ENCODE peak calls at places on chromosomes 3 and 15, in four cellular contexts. N, X, S and L are unnamed samples.

GRCh38 chr3:102441832-102442231 is 7.0 kb downstream of the ZPLD1 start:
- DNase-seq in N (no peak), X (peak), S (no peak), L (no peak)

GRCh38 chr3:127820221-127820870 is 2.0 kb downstream of the MGLL start:
- DNase-seq in N (no peak), X (peak), S (no peak), L (peak)

GRCh38 chr3:114449271-114450007 is 155.6 kb downstream of the TIGIT start:
- DNase-seq in N (no peak), X (no peak), S (no peak), L (no peak)

GRCh38 chr3:197082871-197083270 is 53.3 kb upstream of the MELTF start:
- DNase-seq in N (no peak), X (peak), S (no peak), L (no peak)

GRCh38 chr3:152202976-152203626 is 65.6 kb upstream of the MBNL1 start:
- DNase-seq in N (no peak), X (no peak), S (no peak), L (no peak)

GRCh38 chr15:71716990-71717389 is 93.4 kb upstream of the NR2E3 start:
- DNase-seq in N (no peak), X (peak), S (no peak), L (peak)

GRCh38 chr3:179558742-179559364 is 3.9 kb upstream of the ACTL6A start:
- DNase-seq in N (peak), X (peak), S (peak), L (peak)

GRCh38 chr15:90845201-90845949 is 23.0 kb upstream of the FURIN start:
- DNase-seq in N (no peak), X (peak), S (no peak), L (peak)

GRCh38 chr3:143101792-143102381 is 17.7 kb upstream of the CHST2 start:
- DNase-seq in N (no peak), X (no peak), S (no peak), L (no peak)

GRCh38 chr3:176939022-176939817 is 258.1 kb downstream of the TBL1XR1 start:
- DNase-seq in N (peak), X (peak), S (peak), L (peak)

GRCh38 chr15:84752700-84753099 is 4.3 kb downstream of the ZNF592 start:
- DNase-seq in N (no peak), X (peak), S (no peak), L (no peak)

GRCh38 chr15:85761635-85762034 is 33.1 kb downstream of the KLHL25 start:
- DNase-seq in N (no peak), X (peak), S (no peak), L (no peak)

GRCh38 chr3:38138347-38139190 is at the start of gene MYD88:
- DNase-seq in N (peak), X (peak), S (peak), L (peak)

GRCh38 chr3:111244760-111245159 is 173.1 kb downstream of the NECTIN3 start:
- DNase-seq in N (no peak), X (peak), S (no peak), L (no peak)

GRCh38 chr15:43204016-43204901 is 16.6 kb downstream of the EPB42 start:
- DNase-seq in N (peak), X (peak), S (no peak), L (peak)

GRCh38 chr15:54187325-54187724 is 209.1 kb downstream of the UNC13C start:
- DNase-seq in N (no peak), X (no peak), S (no peak), L (no peak)

DNA sequence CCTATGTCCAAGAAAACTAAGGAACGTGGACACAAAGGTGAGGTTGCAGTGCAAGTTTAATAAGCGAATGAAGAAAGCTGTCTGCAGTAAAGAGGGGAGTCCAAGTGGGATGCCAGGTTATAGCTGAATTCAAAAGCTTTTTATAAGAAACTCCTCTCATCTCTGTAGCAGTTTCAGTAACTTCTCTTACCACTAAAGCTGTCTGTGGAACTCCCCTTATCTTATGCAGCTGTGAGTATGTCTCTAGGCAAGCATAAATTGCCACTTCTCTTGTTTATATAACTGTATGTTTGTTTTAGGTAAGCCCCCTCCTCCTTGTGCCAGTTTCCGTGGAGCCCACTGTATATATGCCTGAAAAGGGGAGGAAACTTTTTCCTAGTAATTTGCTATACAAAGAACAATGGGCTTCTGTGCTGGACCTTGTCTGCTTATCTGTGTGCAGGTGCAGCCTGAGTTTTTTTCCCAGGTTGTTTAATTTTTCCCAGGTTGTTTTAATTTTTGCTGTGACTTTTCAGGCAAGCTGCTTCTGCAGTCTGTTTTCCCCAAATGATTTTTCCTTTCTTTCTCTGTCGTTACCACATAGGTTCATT is 875.1 kb upstream of the EPHA6 start:
- DNase-seq in N (no peak), X (no peak), S (no peak), L (no peak)
- H2AFZ ChIP-seq in N (no peak), X (no peak), S (peak), L (no peak)

DNA sequence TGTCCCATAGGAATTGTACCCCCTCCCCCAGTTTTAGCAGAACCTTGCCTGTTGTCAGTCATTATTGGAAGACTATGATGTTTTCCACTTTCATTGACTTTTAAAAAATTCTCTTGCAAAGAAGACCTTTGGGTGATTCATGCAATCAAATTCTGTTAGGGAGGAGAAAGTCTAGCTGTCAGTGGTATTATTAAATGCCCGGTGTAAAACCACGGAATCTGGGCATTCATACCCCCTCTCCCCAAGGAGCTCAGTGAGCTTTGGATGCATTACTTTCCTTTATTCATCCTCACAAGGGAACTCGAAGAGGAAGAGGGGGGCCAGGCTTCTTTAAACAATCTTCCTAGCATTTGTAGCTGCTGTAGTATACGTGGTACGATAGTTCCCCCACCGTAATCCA is 171.4 kb upstream of the TSC22D2 start:
- DNase-seq in N (no peak), X (peak), S (no peak), L (no peak)
- H2AFZ ChIP-seq in N (no peak), X (no peak), S (peak), L (no peak)

GRCh38 chr3:138875754-138876664 is 41.3 kb upstream of the PIK3CB start:
- DNase-seq in N (no peak), X (no peak), S (no peak), L (peak)
- H2AFZ ChIP-seq in N (no peak), X (no peak), S (no peak), L (no peak)

GRCh38 chr3:64308931-64309330 is 83.7 kb upstream of the PRICKLE2 start:
- DNase-seq in N (no peak), X (no peak), S (no peak), L (no peak)

GRCh38 chr3:64316971-64317370 is 91.7 kb upstream of the PRICKLE2 start:
- DNase-seq in N (no peak), X (peak), S (no peak), L (peak)

GRCh38 chr3:64306745-64307144 is 81.5 kb upstream of the PRICKLE2 start:
- DNase-seq in N (no peak), X (no peak), S (no peak), L (no peak)

GRCh38 chr3:64305731-64306130 is 80.5 kb upstream of the PRICKLE2 start:
- DNase-seq in N (no peak), X (no peak), S (no peak), L (no peak)

GRCh38 chr3:64311424-64311920 is 86.2 kb upstream of the PRICKLE2 start:
- DNase-seq in N (no peak), X (peak), S (no peak), L (no peak)
- H2AFZ ChIP-seq in N (no peak), X (peak), S (peak), L (no peak)

GRCh38 chr3:15973930-15974329 is 176.2 kb upstream of the ANKRD28 start:
- DNase-seq in N (no peak), X (no peak), S (no peak), L (no peak)
- H2AFZ ChIP-seq in N (no peak), X (no peak), S (no peak), L (no peak)

DNA sequence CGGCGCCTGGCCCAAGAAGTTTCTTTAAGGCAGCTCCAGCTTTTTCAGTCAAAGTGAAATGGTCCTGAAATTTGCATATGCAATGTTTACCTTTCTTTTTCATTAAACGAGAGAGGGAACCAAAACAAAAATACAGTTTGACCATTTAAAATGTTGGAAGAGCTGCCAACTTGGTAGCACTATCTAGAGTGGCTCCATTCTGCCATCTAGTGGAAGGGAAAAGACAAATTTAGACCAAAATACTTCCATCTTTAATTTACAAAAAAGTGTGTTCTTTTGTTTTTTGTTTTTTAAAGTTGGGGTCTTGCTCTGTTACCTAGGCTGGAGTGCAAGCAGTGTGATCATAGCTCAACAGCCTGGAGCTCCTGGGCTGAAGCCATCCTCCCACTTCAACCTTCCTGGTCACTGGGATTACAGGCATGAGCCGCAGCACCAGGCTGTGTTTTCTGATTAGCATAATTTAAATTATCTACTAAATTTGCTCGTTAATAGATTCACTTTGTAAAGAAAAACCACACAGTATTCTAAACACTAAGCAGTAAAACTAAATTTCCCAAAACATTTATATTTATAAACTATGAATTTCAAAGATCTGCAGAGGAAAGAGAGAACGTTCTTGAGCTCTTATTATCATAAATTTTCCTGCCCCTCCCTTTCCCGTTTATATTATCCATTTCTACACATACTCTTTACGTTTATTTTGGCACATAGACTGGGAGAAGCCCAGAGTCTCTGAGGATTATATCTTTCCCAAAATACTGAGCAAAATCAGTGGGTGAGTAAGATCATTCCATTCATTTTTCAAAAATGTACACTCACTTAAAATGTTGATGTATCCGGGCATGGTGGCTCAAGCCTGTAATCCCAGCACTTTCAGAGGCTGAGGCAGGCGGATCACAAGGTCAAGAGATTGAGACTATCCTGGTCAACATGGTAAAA is 15.4 kb upstream of the RFC4 start:
- DNase-seq in N (no peak), X (peak), S (no peak), L (peak)
- H2AFZ ChIP-seq in N (peak), X (peak), S (peak), L (no peak)

DNA sequence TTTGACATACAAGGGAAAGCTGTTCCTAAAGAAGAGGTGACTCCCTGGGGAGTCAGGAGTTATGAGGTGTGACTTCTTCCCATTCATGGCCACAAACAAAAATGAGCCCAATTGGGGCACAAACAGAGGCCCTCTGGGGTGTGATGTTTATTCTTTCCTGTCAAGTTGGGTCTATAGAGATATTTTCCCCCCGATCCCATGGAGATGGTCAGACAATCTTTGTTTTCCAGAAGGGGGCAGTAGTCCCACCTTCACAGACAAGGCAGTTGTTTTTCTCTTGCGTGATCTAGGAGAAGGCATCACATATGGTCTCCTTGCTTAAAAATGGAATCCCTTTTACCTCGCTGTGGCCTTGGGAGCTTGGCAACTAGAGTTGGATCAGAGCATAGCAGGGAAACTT is 110.3 kb downstream of the MFSD1 start:
- DNase-seq in N (peak), X (no peak), S (no peak), L (no peak)
- H2AFZ ChIP-seq in N (no peak), X (no peak), S (no peak), L (no peak)

DNA sequence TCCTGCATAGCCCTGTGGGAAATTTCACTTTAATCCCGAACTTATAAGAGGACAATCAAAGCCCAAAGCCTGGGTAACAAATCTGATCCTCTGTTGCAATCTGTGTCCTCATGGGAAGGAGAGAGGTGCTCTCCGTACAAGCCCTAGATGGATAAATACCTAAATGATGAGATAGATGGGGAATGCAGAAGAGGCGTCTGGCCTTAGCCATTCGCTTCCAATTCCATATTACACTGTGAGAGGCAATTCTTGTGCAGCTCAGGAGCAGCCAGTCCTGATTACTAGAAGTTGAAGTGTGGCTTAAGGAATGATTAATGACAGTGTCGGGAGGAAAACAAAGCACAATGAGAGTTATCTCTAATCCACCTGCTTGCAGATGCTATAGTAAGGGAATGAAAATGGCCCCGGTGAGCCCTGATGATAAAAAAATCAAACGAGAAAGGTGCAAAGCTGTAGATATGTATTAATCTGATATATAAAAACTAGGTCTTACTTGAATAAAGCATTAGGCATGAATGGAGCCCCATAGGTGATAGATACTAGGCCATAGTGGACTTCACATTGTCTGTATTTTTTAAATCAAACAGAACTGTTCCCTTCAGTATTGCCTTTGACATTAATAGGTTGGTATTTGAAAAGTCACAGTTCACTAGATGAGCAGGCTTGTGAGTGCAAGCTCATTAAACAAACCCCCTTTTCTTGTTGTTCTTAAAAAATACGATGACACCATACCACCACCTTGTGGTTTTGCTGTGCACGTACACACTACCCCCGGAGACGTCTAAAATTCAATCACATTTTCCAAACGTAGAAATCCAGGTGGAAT is 54.2 kb upstream of the TMCO5A start:
- DNase-seq in N (no peak), X (peak), S (peak), L (peak)
- H2AFZ ChIP-seq in N (no peak), X (no peak), S (peak), L (no peak)